ENCODE peak calls at places on chromosomes 5 and 9, in seven cellular contexts. B is anterior cingulate cortex, L is lung, O is brain pericyte, G is WTC11, A is natural killer cell, T is endothelial cell. P is an unnamed sample.
A peak's percentile ranks its signal among the peaks of the same experiment; 100 is the strongest.

GRCh38 chr5:175879743-175880142 is 8.4 kb downstream of the CPLX2 start:
- DNase-seq in B (no peak), L (no peak), O (no peak), G (no peak), A (no peak), T (no peak), P (no peak)

GRCh38 chr5:17042041-17042440 is 106.0 kb upstream of the MYO10 start:
- DNase-seq in B (no peak), L (no peak), O (no peak), G (no peak), A (no peak), T (no peak), P (no peak)

GRCh38 chr5:98742395-98743073 is 30.9 kb upstream of the RGMB start:
- DNase-seq in B (no peak), L (no peak), O (no peak), G (no peak), A (no peak), T (no peak), P (no peak)

GRCh38 chr9:77731930-77732329 is 83.8 kb upstream of the GNA14 start:
- DNase-seq in B (no peak), L (no peak), O (no peak), G (no peak), A (no peak), T (no peak), P (no peak)

GRCh38 chr5:100889896-100890295 is 13.2 kb downstream of the ST8SIA4 start:
- DNase-seq in B (no peak), L (no peak), O (no peak), G (no peak), A (no peak), T (no peak), P (no peak)

GRCh38 chr5:6482735-6483134 is 34.1 kb downstream of the UBE2QL1 start:
- DNase-seq in B (no peak), L (no peak), O (no peak), G (no peak), A (no peak), T (no peak), P (no peak)

GRCh38 chr5:173538654-173539053 is 77.8 kb downstream of the BOD1 start:
- DNase-seq in B (no peak), L (no peak), O (no peak), G (no peak), A (no peak), T (no peak), P (no peak)

GRCh38 chr5:35063386-35063785 is 15.6 kb upstream of the AGXT2 start:
- DNase-seq in B (no peak), L (no peak), O (no peak), G (no peak), A (no peak), T (no peak), P (no peak)

GRCh38 chr5:176543428-176544182 is 5.5 kb upstream of the CDHR2 start:
- DNase-seq in B (peak; percentile 47), L (peak; percentile 71), O (no peak), G (peak; percentile 76), A (peak; percentile 66), T (no peak), P (no peak)

GRCh38 chr5:150172563-150172962 is 6.0 kb downstream of the CDX1 start:
- DNase-seq in B (no peak), L (no peak), O (no peak), G (no peak), A (no peak), T (no peak), P (no peak)

GRCh38 chr9:116002624-116003023 is 151.0 kb upstream of the PAPPA start:
- DNase-seq in B (no peak), L (no peak), O (no peak), G (no peak), A (no peak), T (no peak), P (no peak)

GRCh38 chr9:101235105-101235866 is 149.5 kb downstream of the BAAT start:
- DNase-seq in B (no peak), L (no peak), O (no peak), G (no peak), A (no peak), T (peak; percentile 8), P (no peak)

GRCh38 chr9:137064027-137064879 is 6.1 kb downstream of the SAPCD2 start:
- DNase-seq in B (peak; percentile 40), L (peak; percentile 68), O (no peak), G (peak; percentile 84), A (peak; percentile 55), T (peak; percentile 77), P (no peak)

P was measured in smooth muscle cell of the brain vasculature.